ENCODE peak calls at places on chromosomes 6 and 20, in four cellular contexts. One of them, this sample, is unnamed.

GRCh38 chr20:48783533-48784272 is 44.1 kb downstream of the PREX1 start:
- DNase-seq in HFFc6: no peak
- DNase-seq in progenitor cell of endocrine pancreas: no peak
- DNase-seq in Calu3: no peak
- DNase-seq in this sample: no peak

GRCh38 chr6:1864496-1864895 is 254.8 kb downstream of the FOXC1 start:
- DNase-seq in HFFc6: no peak
- DNase-seq in progenitor cell of endocrine pancreas: no peak
- DNase-seq in Calu3: no peak
- DNase-seq in this sample: no peak

GRCh38 chr6:33144373-33144772 is 47.9 kb downstream of the COL11A2 start:
- DNase-seq in HFFc6: no peak
- DNase-seq in progenitor cell of endocrine pancreas: no peak
- DNase-seq in Calu3: no peak
- DNase-seq in this sample: no peak

GRCh38 chr20:50678213-50678898 is 13.0 kb downstream of the RIPOR3 start:
- DNase-seq in HFFc6: no peak
- DNase-seq in progenitor cell of endocrine pancreas: no peak
- DNase-seq in Calu3: peak; percentile 98
- DNase-seq in this sample: no peak

GRCh38 chr6:156933201-156934053 is 156.2 kb downstream of the ARID1B start:
- DNase-seq in HFFc6: no peak
- DNase-seq in progenitor cell of endocrine pancreas: peak; percentile 28
- DNase-seq in Calu3: peak; percentile 41
- DNase-seq in this sample: peak; percentile 23

GRCh38 chr6:35139924-35140524 is 1.1 kb downstream of the TCP11 start:
- DNase-seq in HFFc6: peak; percentile 58
- DNase-seq in progenitor cell of endocrine pancreas: no peak
- DNase-seq in Calu3: peak; percentile 73
- DNase-seq in this sample: peak; percentile 55

GRCh38 chr6:5191222-5191621 is 69.5 kb downstream of the LYRM4 start:
- DNase-seq in HFFc6: no peak
- DNase-seq in progenitor cell of endocrine pancreas: no peak
- DNase-seq in Calu3: no peak
- DNase-seq in this sample: no peak

GRCh38 chr6:106360410-106360988 is at the start of gene CRYBG1:
- DNase-seq in HFFc6: no peak
- DNase-seq in progenitor cell of endocrine pancreas: peak; percentile 96
- DNase-seq in Calu3: peak; percentile 96
- DNase-seq in this sample: peak; percentile 72

GRCh38 chr20:32484221-32485125 is 100.7 kb downstream of the NOL4L start:
- DNase-seq in HFFc6: no peak
- DNase-seq in progenitor cell of endocrine pancreas: peak; percentile 77
- DNase-seq in Calu3: peak; percentile 56
- DNase-seq in this sample: peak; percentile 72

GRCh38 chr6:20868397-20869185 is 334.3 kb downstream of the CDKAL1 start:
- DNase-seq in HFFc6: no peak
- DNase-seq in progenitor cell of endocrine pancreas: no peak
- DNase-seq in Calu3: no peak
- DNase-seq in this sample: no peak

GRCh38 chr6:147043994-147044477 is 160.2 kb upstream of the STXBP5 start:
- DNase-seq in HFFc6: no peak
- DNase-seq in progenitor cell of endocrine pancreas: no peak
- DNase-seq in Calu3: no peak
- DNase-seq in this sample: no peak

GRCh38 chr20:25139061-25139705 is 56.3 kb upstream of the ENTPD6 start:
- DNase-seq in HFFc6: no peak
- DNase-seq in progenitor cell of endocrine pancreas: no peak
- DNase-seq in Calu3: peak; percentile 6
- DNase-seq in this sample: no peak

GRCh38 chr6:64750910-64751309 is 956.1 kb downstream of the EYS start:
- DNase-seq in HFFc6: no peak
- DNase-seq in progenitor cell of endocrine pancreas: no peak
- DNase-seq in Calu3: no peak
- DNase-seq in this sample: no peak

GRCh38 chr6:72464791-72465691 is 156.8 kb upstream of the KCNQ5 start:
- DNase-seq in HFFc6: peak; percentile 68
- DNase-seq in progenitor cell of endocrine pancreas: no peak
- DNase-seq in Calu3: peak; percentile 16
- DNase-seq in this sample: no peak

GRCh38 chr20:44738779-44739477 is 6.7 kb upstream of the KCNK15 start:
- DNase-seq in HFFc6: peak; percentile 65
- DNase-seq in progenitor cell of endocrine pancreas: no peak
- DNase-seq in Calu3: peak; percentile 89
- DNase-seq in this sample: peak; percentile 32

GRCh38 chr6:32854376-32855178 is 585 bp downstream of the PSMB9 start:
- DNase-seq in HFFc6: no peak
- DNase-seq in progenitor cell of endocrine pancreas: no peak
- DNase-seq in Calu3: peak; percentile 43
- DNase-seq in this sample: no peak

GRCh38 chr6:135128268-135128914 is 52.7 kb upstream of the MYB start:
- DNase-seq in HFFc6: no peak
- DNase-seq in progenitor cell of endocrine pancreas: no peak
- DNase-seq in Calu3: no peak
- DNase-seq in this sample: no peak

GRCh38 chr20:9996944-9997343 is 37.8 kb upstream of the ANKEF1 start:
- DNase-seq in HFFc6: no peak
- DNase-seq in progenitor cell of endocrine pancreas: no peak
- DNase-seq in Calu3: no peak
- DNase-seq in this sample: no peak

GRCh38 chr20:9256359-9256758 is 187.5 kb downstream of the PLCB4 start:
- DNase-seq in HFFc6: no peak
- DNase-seq in progenitor cell of endocrine pancreas: no peak
- DNase-seq in Calu3: no peak
- DNase-seq in this sample: no peak

GRCh38 chr6:98834060-98835031 is at the start of gene POU3F2:
- DNase-seq in HFFc6: peak; percentile 70
- DNase-seq in progenitor cell of endocrine pancreas: peak; percentile 80
- DNase-seq in Calu3: peak; percentile 85
- DNase-seq in this sample: peak; percentile 93

GRCh38 chr6:46010270-46010669 is 5.4 kb downstream of the CLIC5 start:
- DNase-seq in HFFc6: no peak
- DNase-seq in progenitor cell of endocrine pancreas: no peak
- DNase-seq in Calu3: no peak
- DNase-seq in this sample: no peak

GRCh38 chr6:134689676-134690447 is 260.0 kb downstream of the ALDH8A1 start:
- DNase-seq in HFFc6: no peak
- DNase-seq in progenitor cell of endocrine pancreas: no peak
- DNase-seq in Calu3: no peak
- DNase-seq in this sample: no peak

GRCh38 chr6:143536461-143536865 is 24.9 kb upstream of the FUCA2 start:
- DNase-seq in HFFc6: peak; percentile 18
- DNase-seq in progenitor cell of endocrine pancreas: peak; percentile 32
- DNase-seq in Calu3: no peak
- DNase-seq in this sample: peak; percentile 40

GRCh38 chr6:56852611-56853010 is 102.3 kb upstream of the BEND6 start:
- DNase-seq in HFFc6: no peak
- DNase-seq in progenitor cell of endocrine pancreas: no peak
- DNase-seq in Calu3: no peak
- DNase-seq in this sample: no peak

GRCh38 chr6:144305985-144306384 is 20.9 kb downstream of the UTRN start:
- DNase-seq in HFFc6: peak; percentile 43
- DNase-seq in progenitor cell of endocrine pancreas: no peak
- DNase-seq in Calu3: no peak
- DNase-seq in this sample: no peak

GRCh38 chr6:146829792-146830565 is 231.2 kb downstream of the ADGB start:
- DNase-seq in HFFc6: no peak
- DNase-seq in progenitor cell of endocrine pancreas: no peak
- DNase-seq in Calu3: no peak
- DNase-seq in this sample: no peak

GRCh38 chr6:45592991-45593390 is 215.3 kb upstream of the SUPT3H start:
- DNase-seq in HFFc6: no peak
- DNase-seq in progenitor cell of endocrine pancreas: no peak
- DNase-seq in Calu3: no peak
- DNase-seq in this sample: no peak

GRCh38 chr6:133396225-133396624 is 155.1 kb downstream of the EYA4 start:
- DNase-seq in HFFc6: no peak
- DNase-seq in progenitor cell of endocrine pancreas: no peak
- DNase-seq in Calu3: no peak
- DNase-seq in this sample: no peak

GRCh38 chr20:14879020-14879697 is 541.7 kb upstream of the FLRT3 start:
- DNase-seq in HFFc6: no peak
- DNase-seq in progenitor cell of endocrine pancreas: no peak
- DNase-seq in Calu3: no peak
- DNase-seq in this sample: no peak

GRCh38 chr20:23702021-23702420 is 13.2 kb upstream of the CST4 start:
- DNase-seq in HFFc6: no peak
- DNase-seq in progenitor cell of endocrine pancreas: no peak
- DNase-seq in Calu3: no peak
- DNase-seq in this sample: no peak

GRCh38 chr6:17728551-17729222 is 22.0 kb upstream of the NUP153 start:
- DNase-seq in HFFc6: no peak
- DNase-seq in progenitor cell of endocrine pancreas: no peak
- DNase-seq in Calu3: no peak
- DNase-seq in this sample: no peak

GRCh38 chr6:7137335-7138106 is 29.8 kb downstream of the RREB1 start:
- DNase-seq in HFFc6: peak; percentile 51
- DNase-seq in progenitor cell of endocrine pancreas: no peak
- DNase-seq in Calu3: no peak
- DNase-seq in this sample: no peak

GRCh38 chr20:15900443-15900842 is 672.8 kb downstream of the KIF16B start:
- DNase-seq in HFFc6: no peak
- DNase-seq in progenitor cell of endocrine pancreas: no peak
- DNase-seq in Calu3: no peak
- DNase-seq in this sample: no peak

GRCh38 chr20:15905661-15906060 is 667.6 kb downstream of the KIF16B start:
- DNase-seq in HFFc6: no peak
- DNase-seq in progenitor cell of endocrine pancreas: no peak
- DNase-seq in Calu3: no peak
- DNase-seq in this sample: no peak

GRCh38 chr20:15899972-15900371 is 673.3 kb downstream of the KIF16B start:
- DNase-seq in HFFc6: no peak
- DNase-seq in progenitor cell of endocrine pancreas: no peak
- DNase-seq in Calu3: no peak
- DNase-seq in this sample: no peak

DNA sequence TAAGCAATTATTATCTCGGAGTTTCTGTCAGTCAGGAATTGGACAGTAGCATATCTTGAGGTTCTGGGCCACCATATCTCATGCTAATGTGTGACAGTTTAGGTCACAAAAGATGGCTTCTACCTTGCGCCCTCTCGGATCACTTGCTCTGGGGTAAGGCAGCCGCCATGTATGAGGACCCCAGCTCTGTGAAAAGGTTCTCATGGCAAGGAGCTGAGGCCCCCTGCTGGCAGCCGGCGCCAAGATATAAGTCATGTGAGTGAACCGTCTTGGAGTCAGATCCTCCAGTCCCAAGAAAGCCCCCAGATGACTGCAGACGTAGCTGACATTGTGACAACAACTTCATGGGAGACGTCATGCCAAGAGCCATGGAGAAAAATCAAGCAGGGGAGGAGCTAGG is 670.8 kb downstream of the KIF16B start:
- DNase-seq in HFFc6: no peak
- DNase-seq in progenitor cell of endocrine pancreas: no peak
- DNase-seq in Calu3: peak; percentile 0
- DNase-seq in this sample: peak; percentile 3
- TF ChIP-seq CTCF in HFFc6: peak; percentile 21
- TF ChIP-seq CTCF in progenitor cell of endocrine pancreas: no peak
- TF ChIP-seq CTCF in Calu3: no peak
- TF ChIP-seq CTCF in this sample: peak; percentile 40

GRCh38 chr6:43216200-43216599 is 13.1 kb downstream of the DNPH1 start:
- DNase-seq in HFFc6: no peak
- DNase-seq in progenitor cell of endocrine pancreas: no peak
- DNase-seq in Calu3: no peak
- DNase-seq in this sample: no peak

GRCh38 chr6:43211960-43212359 is 17.3 kb downstream of the DNPH1 start:
- DNase-seq in HFFc6: no peak
- DNase-seq in progenitor cell of endocrine pancreas: no peak
- DNase-seq in Calu3: peak; percentile 36
- DNase-seq in this sample: no peak

GRCh38 chr6:43217351-43217750 is 11.9 kb downstream of the DNPH1 start:
- DNase-seq in HFFc6: no peak
- DNase-seq in progenitor cell of endocrine pancreas: no peak
- DNase-seq in Calu3: no peak
- DNase-seq in this sample: no peak

GRCh38 chr6:43213431-43213830 is 15.8 kb downstream of the DNPH1 start:
- DNase-seq in HFFc6: no peak
- DNase-seq in progenitor cell of endocrine pancreas: no peak
- DNase-seq in Calu3: no peak
- DNase-seq in this sample: no peak

GRCh38 chr6:43215066-43215465 is 14.2 kb downstream of the DNPH1 start:
- DNase-seq in HFFc6: no peak
- DNase-seq in progenitor cell of endocrine pancreas: no peak
- DNase-seq in Calu3: no peak
- DNase-seq in this sample: no peak
- TF ChIP-seq CTCF in HFFc6: no peak
- TF ChIP-seq CTCF in progenitor cell of endocrine pancreas: no peak
- TF ChIP-seq CTCF in Calu3: no peak
- TF ChIP-seq CTCF in this sample: no peak

GRCh38 chr6:44179072-44179536 is 20.5 kb downstream of the CAPN11 start:
- DNase-seq in HFFc6: no peak
- DNase-seq in progenitor cell of endocrine pancreas: no peak
- DNase-seq in Calu3: no peak
- DNase-seq in this sample: no peak
- TF ChIP-seq CTCF in HFFc6: no peak
- TF ChIP-seq CTCF in progenitor cell of endocrine pancreas: no peak
- TF ChIP-seq CTCF in Calu3: no peak
- TF ChIP-seq CTCF in this sample: no peak

GRCh38 chr20:38243617-38244016 is 16.9 kb downstream of the KIAA1755 start:
- DNase-seq in HFFc6: no peak
- DNase-seq in progenitor cell of endocrine pancreas: no peak
- DNase-seq in Calu3: no peak
- DNase-seq in this sample: no peak

GRCh38 chr20:38241201-38241600 is 19.3 kb downstream of the KIAA1755 start:
- DNase-seq in HFFc6: no peak
- DNase-seq in progenitor cell of endocrine pancreas: no peak
- DNase-seq in Calu3: no peak
- DNase-seq in this sample: no peak

GRCh38 chr20:38239406-38239805 is 21.1 kb downstream of the KIAA1755 start:
- DNase-seq in HFFc6: no peak
- DNase-seq in progenitor cell of endocrine pancreas: no peak
- DNase-seq in Calu3: no peak
- DNase-seq in this sample: no peak

GRCh38 chr20:38245753-38246152 is 14.8 kb downstream of the KIAA1755 start:
- DNase-seq in HFFc6: no peak
- DNase-seq in progenitor cell of endocrine pancreas: no peak
- DNase-seq in Calu3: no peak
- DNase-seq in this sample: no peak

DNA sequence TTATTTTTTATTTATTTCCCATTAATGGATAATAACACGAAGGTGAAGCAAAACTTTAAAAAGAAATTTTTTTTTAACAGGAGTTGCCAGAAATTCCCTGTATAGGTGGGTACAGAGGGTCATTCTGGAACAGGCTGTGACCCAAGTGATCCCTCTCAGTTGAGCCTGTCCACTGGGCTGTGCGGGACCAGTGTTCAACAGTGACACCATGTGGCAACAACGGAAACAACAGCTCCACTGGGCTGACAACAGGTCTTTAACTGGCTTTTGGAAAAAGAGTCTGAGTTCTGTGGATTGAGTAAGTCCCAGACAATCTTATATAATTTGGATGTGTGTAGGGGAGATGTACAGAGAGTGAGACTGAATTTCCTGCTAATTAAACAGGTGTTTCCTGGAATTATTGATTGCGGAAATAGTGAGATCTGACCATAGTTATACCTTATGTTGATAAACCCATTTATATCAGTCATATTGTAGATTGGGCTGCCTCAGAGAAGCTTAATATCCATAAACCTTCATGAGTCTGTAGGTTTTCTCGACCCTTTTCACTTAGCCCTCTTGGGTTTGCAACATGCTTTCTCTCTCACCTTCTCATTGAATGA is 17.6 kb downstream of the KIAA1755 start:
- DNase-seq in HFFc6: no peak
- DNase-seq in progenitor cell of endocrine pancreas: no peak
- DNase-seq in Calu3: peak; percentile 43
- DNase-seq in this sample: peak; percentile 26
- TF ChIP-seq CTCF in HFFc6: peak; percentile 83
- TF ChIP-seq CTCF in progenitor cell of endocrine pancreas: peak; percentile 51
- TF ChIP-seq CTCF in Calu3: peak; percentile 88
- TF ChIP-seq CTCF in this sample: peak; percentile 61

This sample was measured in neural crest cell.